ENCODE peak calls at places on chromosomes 2 and 18, in four cellular contexts. E is right lobe of liver, S is ovary, U is stomach. T is an unnamed sample.

GRCh38 chr18:79934311-79935097 is 16.9 kb downstream of the SLC66A2 start:
- DNase-seq in E (peak; percentile 90), S (no peak), U (no peak), T (peak; percentile 44)

GRCh38 chr2:124267821-124268220 is 242.7 kb downstream of the CNTNAP5 start:
- DNase-seq in E (no peak), S (no peak), U (no peak), T (no peak)

GRCh38 chr2:235936493-235936892 is 231.7 kb downstream of the GBX2 start:
- DNase-seq in E (no peak), S (no peak), U (peak; percentile 2), T (no peak)

GRCh38 chr2:231104115-231104713 is 20.6 kb downstream of the HTR2B start:
- DNase-seq in E (no peak), S (peak; percentile 65), U (peak; percentile 54), T (peak; percentile 50)

GRCh38 chr2:26185304-26185928 is 12.5 kb downstream of the GAREM2 start:
- DNase-seq in E (no peak), S (no peak), U (no peak), T (no peak)

GRCh38 chr2:119230630-119231185 is 7.1 kb downstream of the STEAP3 start:
- DNase-seq in E (no peak), S (no peak), U (no peak), T (peak; percentile 84)

GRCh38 chr2:36416370-36417165 is 61.0 kb downstream of the CRIM1 start:
- DNase-seq in E (no peak), S (no peak), U (no peak), T (no peak)

GRCh38 chr18:34345738-34346137 is 121.0 kb upstream of the NOL4 start:
- DNase-seq in E (no peak), S (no peak), U (no peak), T (no peak)

GRCh38 chr2:16107246-16107645 is 166.9 kb downstream of the MYCN start:
- DNase-seq in E (no peak), S (no peak), U (no peak), T (no peak)

GRCh38 chr2:160225722-160226121 is 25.6 kb upstream of the ITGB6 start:
- DNase-seq in E (no peak), S (no peak), U (peak; percentile 51), T (no peak)

GRCh38 chr2:231132126-231132525 is 7.3 kb upstream of the HTR2B start:
- DNase-seq in E (no peak), S (no peak), U (no peak), T (no peak)

GRCh38 chr2:66430906-66431619 is 3.9 kb upstream of the MEIS1 start:
- DNase-seq in E (no peak), S (no peak), U (no peak), T (no peak)

GRCh38 chr2:165224941-165225340 is 14.3 kb upstream of the SCN2A start:
- DNase-seq in E (no peak), S (no peak), U (no peak), T (no peak)

GRCh38 chr18:36693931-36694661 is 134.7 kb downstream of the TPGS2 start:
- DNase-seq in E (no peak), S (no peak), U (no peak), T (no peak)

GRCh38 chr2:222892321-222892720 is 31.5 kb downstream of the ACSL3 start:
- DNase-seq in E (no peak), S (no peak), U (no peak), T (no peak)
- H3K4me3 ChIP-seq in E (no peak overlapping the region), S (no peak overlapping the region), U (no peak overlapping the region), T (peak overlapping the region; percentile 41)

DNA sequence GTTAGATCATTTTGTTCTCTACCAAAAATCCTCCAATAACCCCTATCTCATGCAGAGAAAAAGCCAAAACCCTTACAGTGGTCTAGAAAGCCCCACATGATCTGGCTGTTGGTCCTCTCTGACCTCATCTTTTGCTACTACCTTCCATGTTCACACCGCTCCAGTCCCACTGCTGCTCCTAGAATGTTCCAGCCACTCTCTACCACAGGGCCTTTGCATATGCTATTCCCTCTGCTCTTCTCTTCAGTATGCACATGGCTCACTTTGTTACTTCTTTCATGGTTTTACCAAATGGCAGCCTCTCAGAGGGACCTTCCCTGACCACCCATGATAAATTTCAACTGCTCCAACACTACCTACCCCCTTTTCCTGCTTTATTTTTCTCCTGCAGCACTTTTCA is 193.5 kb upstream of the CCDC150 start:
- DNase-seq in E (no peak), S (no peak), U (no peak), T (no peak)
- H3K27ac ChIP-seq in E (no peak overlapping the region), S (no peak overlapping the region), U (no peak overlapping the region), T (no peak overlapping the region)

GRCh38 chr18:13703899-13704298 is 22.5 kb downstream of the FAM210A start:
- DNase-seq in E (no peak), S (no peak), U (no peak), T (no peak)
- H3K4me3 ChIP-seq in E (no peak overlapping the region), S (no peak overlapping the region), U (no peak overlapping the region), T (no peak overlapping the region)

DNA sequence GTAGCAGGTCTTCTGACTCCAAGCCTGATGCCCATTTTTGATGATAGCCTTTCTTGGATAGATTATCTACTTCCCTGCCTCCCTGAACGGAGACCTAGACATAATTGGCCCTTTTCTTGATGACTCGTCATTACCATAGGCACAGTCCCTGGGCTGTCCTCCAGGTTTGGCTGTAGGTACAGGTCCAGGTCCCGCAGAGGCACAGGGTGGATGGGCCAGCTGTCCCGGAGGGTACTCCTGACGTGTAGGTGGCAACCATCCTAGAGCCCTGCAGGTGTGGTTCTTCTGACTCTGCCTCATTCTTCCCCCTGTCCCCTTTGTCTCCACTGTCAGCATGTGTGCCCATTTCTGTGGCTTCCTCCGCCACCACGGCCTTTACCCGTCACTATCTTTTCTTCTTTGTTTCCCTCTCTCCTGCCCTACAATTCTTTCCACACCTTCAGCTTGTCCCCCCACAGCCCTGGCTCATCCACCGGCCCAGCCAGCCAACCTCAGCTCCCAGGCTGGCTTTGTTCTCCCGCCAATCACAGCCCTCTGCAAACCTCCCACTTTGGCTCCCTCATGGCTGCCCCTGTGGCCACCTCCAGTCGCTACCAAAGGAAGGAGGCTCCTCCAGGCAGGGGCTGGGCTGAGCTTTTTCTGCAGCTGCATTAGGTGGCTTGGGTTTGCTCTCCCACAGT is 102.8 kb downstream of the SMAD7 start:
- DNase-seq in E (peak; percentile 48), S (no peak), U (no peak), T (peak; percentile 48)
- H3K27ac ChIP-seq in E (peak overlapping the region; percentile 31), S (no peak overlapping the region), U (no peak overlapping the region), T (peak overlapping the region; percentile 16)

GRCh38 chr2:163734911-163735691 is 707 bp downstream of the FIGN start:
- DNase-seq in E (no peak), S (no peak), U (no peak), T (no peak)

GRCh38 chr2:163737169-163737439 is 1.3 kb upstream of the FIGN start:
- DNase-seq in E (no peak), S (no peak), U (no peak), T (no peak)

GRCh38 chr2:163735692-163736432 is at the start of gene FIGN:
- DNase-seq in E (peak; percentile 83), S (peak; percentile 87), U (peak; percentile 73), T (peak; percentile 91)

GRCh38 chr2:163737563-163737962 is 1.8 kb upstream of the FIGN start:
- DNase-seq in E (no peak), S (no peak), U (no peak), T (no peak)

GRCh38 chr2:163736433-163737168 is 793 bp upstream of the FIGN start:
- DNase-seq in E (peak; percentile 69), S (peak; percentile 74), U (no peak), T (peak; percentile 55)
- H3K4me3 ChIP-seq in E (peak overlapping the region; percentile 74), S (peak overlapping the region; percentile 62), U (peak overlapping the region; percentile 59), T (peak overlapping the region; percentile 82)

GRCh38 chr2:37795938-37796337 is 124.5 kb upstream of the CDC42EP3 start:
- DNase-seq in E (no peak), S (no peak), U (no peak), T (no peak)
- H3K27ac ChIP-seq in E (no peak overlapping the region), S (no peak overlapping the region), U (peak overlapping the region; percentile 11), T (peak overlapping the region; percentile 81)

GRCh38 chr18:7608798-7609197 is 41.7 kb downstream of the PTPRM start:
- DNase-seq in E (no peak), S (no peak), U (no peak), T (no peak)
- H3K4me3 ChIP-seq in E (no peak overlapping the region), S (no peak overlapping the region), U (no peak overlapping the region), T (peak overlapping the region; percentile 47)

DNA sequence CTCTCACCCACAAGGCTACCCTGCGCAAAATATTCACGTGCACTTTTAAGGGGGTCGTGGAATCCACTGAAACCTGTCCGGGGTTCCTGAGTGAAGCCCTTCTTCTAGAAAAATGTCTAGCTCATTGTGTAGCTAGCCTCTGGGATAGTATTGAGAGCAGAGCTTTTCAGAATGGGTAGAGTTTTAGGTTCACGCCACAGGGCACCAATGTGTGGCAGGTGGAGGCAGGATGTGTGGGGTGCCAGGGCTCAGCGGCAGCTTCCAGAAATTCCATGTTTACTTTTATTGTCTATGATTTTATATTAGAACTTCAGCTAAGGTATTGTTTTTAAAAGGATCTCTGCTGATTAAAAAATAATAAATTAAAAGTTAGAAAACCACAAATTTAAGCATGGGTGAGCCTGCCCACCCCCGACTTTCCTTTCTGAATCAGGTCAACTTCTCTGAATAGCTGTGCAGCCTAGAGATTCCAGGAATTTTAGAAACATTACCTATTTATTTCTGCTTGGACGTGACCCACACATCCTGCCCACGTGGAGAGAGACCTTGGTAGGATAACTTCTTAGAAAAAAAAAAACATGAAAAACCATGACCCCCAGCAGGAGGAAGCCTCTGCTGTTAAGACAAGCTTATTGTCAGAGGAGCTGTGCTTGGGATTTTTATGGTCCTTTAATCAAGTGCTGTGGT is 163.7 kb downstream of the CTIF start:
- DNase-seq in E (no peak), S (no peak), U (no peak), T (no peak)
- H3K27ac ChIP-seq in E (no peak overlapping the region), S (no peak overlapping the region), U (no peak overlapping the region), T (no peak overlapping the region)

DNA sequence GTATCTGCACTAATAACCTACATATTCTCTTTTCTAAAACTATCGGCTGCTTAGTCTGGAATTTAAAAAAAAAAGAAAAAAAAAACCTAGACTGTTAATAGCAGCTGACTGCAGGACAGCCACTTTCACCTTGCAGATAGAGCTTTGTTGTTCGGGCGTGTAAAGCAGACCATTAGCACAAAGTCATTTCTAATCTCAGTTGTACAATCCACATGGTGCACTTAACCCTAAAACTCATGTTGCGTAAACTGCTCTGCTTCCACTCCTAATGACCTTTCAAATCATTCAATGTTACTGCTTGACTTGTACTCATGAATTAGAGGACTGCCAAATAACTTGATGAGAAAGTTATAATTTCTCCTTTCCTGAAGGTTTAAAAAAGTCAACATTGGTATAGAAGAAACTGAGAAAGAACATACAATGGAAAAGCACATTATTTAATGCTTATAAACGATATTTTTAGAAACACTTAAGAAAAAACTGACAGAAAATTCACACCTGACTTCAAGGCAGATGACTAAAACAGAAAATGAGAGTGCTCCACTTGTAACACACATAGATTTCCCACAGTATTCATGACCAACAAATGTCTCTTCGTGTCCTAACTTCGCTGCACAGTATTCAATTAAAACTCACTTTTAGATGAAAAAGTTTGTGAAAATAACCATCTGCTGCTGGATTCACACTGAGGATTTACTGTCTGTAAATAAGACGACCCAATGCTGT is 2.6 kb downstream of the CDH2 start:
- DNase-seq in E (no peak), S (no peak), U (no peak), T (no peak)
- H3K4me3 ChIP-seq in E (peak overlapping the region; percentile 81), S (no peak overlapping the region), U (no peak overlapping the region), T (no peak overlapping the region)

T was measured in psoas muscle.